ENCODE peak calls at places on chromosomes 11 and 22, in seven cellular contexts. Z is SJCRH30, K is right atrium auricular region, S is HAP-1, D is mammary epithelial cell, H is psoas muscle, A is mucosa of descending colon. N is an unnamed sample. For H3K4me1, the result is how much of the 10 kb centered on the place peaks cover.

GRCh38 chr11:23586188-23586587 is 725.9 kb upstream of the CCDC179 start:
- DNase-seq in D (no peak), S (peak), H (no peak), Z (no peak), K (no peak), A (no peak), N (no peak)

GRCh38 chr11:12175694-12176241 is 65.4 kb downstream of the MICAL2 start:
- DNase-seq in A (no peak), Z (no peak), H (no peak), D (peak), S (no peak), K (no peak), N (no peak)

GRCh38 chr22:28247667-28248363 is 328.8 kb upstream of the PITPNB start:
- DNase-seq in H (no peak), S (peak), Z (no peak), K (no peak), A (no peak), D (no peak), N (peak)

GRCh38 chr22:42489000-42489399 is 30.6 kb downstream of the RRP7A start:
- DNase-seq in D (no peak), A (no peak), Z (no peak), H (no peak), S (no peak), K (no peak), N (no peak)

GRCh38 chr11:47716692-47717091 is 1.5 kb upstream of the AGBL2 start:
- DNase-seq in H (no peak), D (no peak), S (no peak), K (no peak), A (no peak), Z (peak), N (no peak)

GRCh38 chr11:96241351-96241841 is 101.6 kb downstream of the MAML2 start:
- DNase-seq in K (no peak), D (no peak), A (peak), Z (no peak), S (no peak), H (no peak), N (peak)

GRCh38 chr11:35798423-35798822 is 135.8 kb downstream of the TRIM44 start:
- DNase-seq in Z (no peak), S (no peak), K (no peak), H (no peak), A (no peak), D (peak), N (no peak)

GRCh38 chr11:108511851-108512474 is 13.8 kb upstream of the POGLUT3 start:
- DNase-seq in D (peak), K (no peak), H (no peak), A (no peak), S (no peak), Z (no peak), N (no peak)

GRCh38 chr22:19820880-19821522 is 33.7 kb downstream of the GNB1L start:
- DNase-seq in A (no peak), H (no peak), K (no peak), D (no peak), S (no peak), Z (peak), N (peak)

GRCh38 chr11:80651004-80651403 is 1210.2 kb upstream of the TENM4 start:
- DNase-seq in D (no peak), Z (no peak), K (no peak), S (peak), H (no peak), A (no peak), N (no peak)

GRCh38 chr22:19121631-19122142 is 525 bp downstream of the DGCR2 start:
- DNase-seq in Z (peak), K (peak), D (peak), S (peak), A (peak), H (peak), N (peak)

GRCh38 chr11:73889019-73889418 is 12.2 kb downstream of the PAAF1 start:
- DNase-seq in H (no peak), K (no peak), D (peak), S (no peak), Z (no peak), A (no peak), N (no peak)

GRCh38 chr11:112632866-112633505 is 328.2 kb upstream of the NCAM1 start:
- DNase-seq in Z (no peak), S (no peak), H (no peak), A (no peak), D (no peak), K (no peak), N (no peak)

GRCh38 chr11:116065986-116066385 is 561.8 kb upstream of the CADM1 start:
- DNase-seq in S (no peak), D (no peak), Z (no peak), K (no peak), A (no peak), H (no peak), N (no peak)

GRCh38 chr11:123261345-123262106 is 66.5 kb upstream of the CLMP start:
- DNase-seq in H (peak), Z (peak), K (peak), A (peak), D (peak), S (peak), N (peak)

GRCh38 chr11:23746896-23747295 is 750.0 kb upstream of the LUZP2 start:
- DNase-seq in S (no peak), A (no peak), D (no peak), K (no peak), Z (no peak), H (no peak), N (no peak)

GRCh38 chr11:9893474-9893873 is 229.6 kb downstream of the SWAP70 start:
- DNase-seq in D (no peak), S (no peak), H (no peak), K (no peak), Z (peak), A (no peak), N (peak)

GRCh38 chr11:111541209-111542061 is 915 bp downstream of the LAYN start:
- DNase-seq in D (peak), K (no peak), A (no peak), Z (no peak), S (no peak), H (peak), N (peak)

GRCh38 chr22:43303166-43303565 is 40.0 kb downstream of the SCUBE1 start:
- DNase-seq in Z (no peak), A (no peak), K (no peak), H (no peak), D (no peak), S (no peak), N (no peak)

DNA sequence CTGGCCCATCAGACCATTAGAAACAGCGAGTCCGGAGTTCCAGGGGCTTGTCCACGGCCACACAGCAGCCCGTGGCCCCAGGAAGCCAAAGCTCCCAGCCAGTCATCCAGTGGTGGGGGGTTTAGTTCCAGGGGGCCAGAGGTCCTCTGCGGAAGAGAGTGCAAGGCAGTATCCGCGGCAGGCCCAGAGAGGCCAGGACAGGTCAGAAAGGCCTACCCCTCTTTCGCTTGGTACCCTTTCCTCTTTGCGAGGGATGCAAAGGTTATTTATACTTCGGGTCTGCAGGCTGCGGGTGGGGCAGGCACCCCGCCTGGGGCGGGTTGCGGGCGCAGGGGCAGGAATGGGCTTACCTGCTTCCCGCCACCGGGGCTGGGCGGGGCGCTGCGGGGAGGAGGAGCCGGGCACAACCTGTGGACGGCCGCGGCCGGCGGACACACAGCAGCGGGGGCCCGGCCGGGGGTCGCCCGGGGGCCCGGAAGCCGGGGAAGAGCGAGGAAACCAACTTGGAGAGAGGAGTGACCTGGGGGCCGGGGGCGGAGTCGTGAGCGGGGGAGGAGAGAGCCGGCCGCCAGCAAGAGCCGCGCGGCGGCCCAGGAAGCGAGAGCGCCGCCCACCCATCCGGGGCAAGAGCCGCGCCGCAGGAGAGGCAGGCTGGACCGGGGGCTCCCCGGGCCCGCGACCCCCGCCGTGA is at the start of gene SH3BP1:
- DNase-seq in S (peak), K (no peak), H (peak), D (peak), Z (peak), A (peak), N (peak)
- H3K4me1 ChIP-seq in S (under half), K (under half), H (under half), D (under half), Z (under half), A (half or more), N (under half)

GRCh38 chr11:65434057-65434666 is 11.6 kb downstream of the NEAT1 start:
- DNase-seq in D (peak), A (no peak), S (no peak), Z (no peak), K (peak), H (no peak), N (peak)

GRCh38 chr11:65435981-65436411 is 13.4 kb downstream of the NEAT1 start:
- DNase-seq in H (peak), D (no peak), K (peak), S (peak), Z (no peak), A (no peak), N (no peak)

GRCh38 chr11:65434667-65435179 is 12.1 kb downstream of the NEAT1 start:
- DNase-seq in S (peak), Z (no peak), K (peak), A (no peak), D (no peak), H (no peak), N (peak)

GRCh38 chr11:65436412-65437032 is 13.9 kb downstream of the NEAT1 start:
- DNase-seq in H (no peak), D (no peak), Z (no peak), S (peak), A (no peak), K (peak), N (no peak)

DNA sequence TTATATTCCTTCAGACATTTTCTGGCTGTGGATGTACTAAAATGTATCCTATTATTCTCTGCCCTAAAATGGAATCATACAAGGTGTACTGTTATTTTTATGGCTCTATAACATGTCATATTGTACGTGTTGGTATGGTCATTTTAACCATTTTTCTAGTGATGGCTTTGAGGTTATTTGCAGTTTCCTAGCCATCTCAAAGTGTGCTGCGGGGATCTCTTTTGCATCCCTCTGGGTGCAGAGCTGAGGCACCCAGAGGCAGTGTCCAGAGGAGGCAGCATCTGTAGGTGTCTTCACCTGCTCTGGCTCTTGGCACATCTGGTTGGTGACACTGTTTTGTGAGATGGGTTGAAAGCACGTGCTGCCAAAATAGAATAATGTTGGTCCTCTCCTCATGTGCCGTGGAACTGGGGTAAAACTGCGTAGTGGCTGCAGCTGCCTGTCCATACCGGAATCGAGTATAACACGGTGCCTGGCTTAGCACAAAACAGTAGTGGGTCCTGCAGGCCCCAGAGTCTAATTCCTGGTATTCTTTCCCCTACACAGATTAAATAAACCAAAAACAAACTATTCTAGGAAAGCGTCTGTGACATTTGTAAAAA is 12.8 kb downstream of the NEAT1 start:
- DNase-seq in A (no peak), D (no peak), H (no peak), K (peak), S (no peak), Z (no peak), N (no peak)
- H3K4me1 ChIP-seq in A (under half), D (under half), H (half or more), K (half or more), S (under half), Z (under half), N (under half)

DNA sequence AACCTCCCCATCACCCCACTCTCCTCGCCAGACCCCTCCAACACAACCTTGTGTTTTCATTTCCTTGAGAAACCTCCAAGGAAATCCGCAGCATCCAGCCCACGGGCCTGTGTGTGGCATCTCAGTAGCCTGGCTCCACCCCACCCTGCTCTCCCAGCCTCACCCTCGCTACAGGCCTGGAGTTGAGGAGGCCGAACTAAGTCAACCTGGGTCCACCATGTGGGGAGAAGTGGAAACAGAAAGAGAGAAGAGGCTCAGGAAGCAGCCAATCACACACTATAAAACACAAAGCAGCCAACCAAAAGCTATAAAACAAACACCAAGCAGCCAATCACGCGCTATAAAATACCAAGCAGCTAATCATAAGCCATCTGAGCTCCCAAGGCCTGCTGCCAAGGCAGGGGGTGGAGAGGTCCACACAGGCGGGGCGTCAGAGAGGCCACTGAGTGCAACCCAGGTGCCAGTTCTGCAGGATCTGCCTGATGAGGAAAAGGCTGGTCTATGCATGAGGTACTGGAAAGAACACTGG is 72.0 kb downstream of the MICAL3 start:
- DNase-seq in S (no peak), K (no peak), H (no peak), A (peak), D (no peak), Z (no peak), N (no peak)
- H3K4me1 ChIP-seq in S (under half), K (half or more), H (under half), A (under half), D (under half), Z (under half), N (under half)

DNA sequence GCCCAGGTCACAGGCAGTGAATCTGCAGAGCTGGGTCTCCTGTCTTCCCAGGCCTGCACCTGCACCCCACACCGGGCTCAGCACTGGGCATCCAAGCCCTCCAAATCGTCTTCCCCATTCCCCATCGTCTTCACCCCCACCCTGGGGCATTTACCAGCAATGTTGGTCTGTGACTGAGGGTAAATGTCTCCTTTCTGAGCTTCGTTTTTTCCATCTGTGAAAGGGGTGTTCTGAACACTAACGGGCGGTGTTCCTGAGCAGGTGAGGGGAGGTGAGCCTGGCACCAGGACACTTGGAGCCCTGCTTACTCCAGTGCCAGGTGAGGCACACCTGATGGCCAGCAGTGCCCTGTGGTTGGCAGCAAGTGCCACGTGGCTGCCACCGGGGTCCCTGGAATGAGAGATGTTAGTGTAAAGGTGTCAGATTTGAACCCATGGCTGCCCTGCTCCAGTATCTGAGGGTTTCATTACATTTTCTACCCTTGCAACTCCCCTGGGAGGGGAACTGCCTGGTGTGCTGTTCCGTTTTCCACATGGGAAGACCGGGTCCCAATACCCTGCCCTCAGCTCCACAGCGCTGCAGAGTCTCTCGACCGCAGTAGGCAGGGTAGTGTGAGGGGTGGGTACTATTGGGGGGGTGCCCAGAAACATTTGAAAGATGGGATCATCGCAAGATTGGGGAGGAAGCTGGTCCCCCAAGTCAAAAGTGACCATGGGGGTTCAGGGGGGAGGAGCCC is 1.9 kb downstream of the CDC42EP1 start:
- DNase-seq in D (no peak), A (no peak), K (no peak), S (no peak), Z (no peak), H (no peak), N (no peak)
- H3K4me1 ChIP-seq in D (half or more), A (half or more), K (half or more), S (under half), Z (under half), H (under half), N (under half)